ENCODE peak calls at places on chromosomes 6 and 20, in ten cellular contexts. M, C, K, R, X, Y, A, U, S and Z are unnamed samples.

GRCh38 chr6:106546322-106547052 is 82.8 kb downstream of the RTN4IP1 start:
- DNase-seq in R (no peak), X (no peak), M (no peak), S (no peak), K (no peak), C (no peak), U (no peak), Y (peak; percentile 36), A (no peak), Z (no peak)

GRCh38 chr20:29876911-29877285 is 1380.6 kb upstream of the DEFB115 start:
- DNase-seq in U (no peak), R (no peak), X (peak; percentile 46), C (no peak), M (no peak), S (no peak), A (no peak), K (no peak), Y (no peak), Z (no peak)

GRCh38 chr6:25959890-25960531 is 2.6 kb upstream of the TRIM38 start:
- DNase-seq in C (no peak), S (no peak), R (no peak), X (no peak), U (no peak), Y (no peak), A (no peak), M (no peak), K (no peak), Z (no peak)

GRCh38 chr6:148932731-148933130 is 185.9 kb downstream of the UST start:
- DNase-seq in Y (no peak), A (no peak), C (no peak), X (no peak), R (no peak), S (no peak), U (no peak), K (no peak), M (no peak), Z (no peak)

GRCh38 chr20:23143098-23143497 is 57.0 kb upstream of the CD93 start:
- DNase-seq in Y (peak; percentile 87), M (peak; percentile 56), A (peak; percentile 37), S (peak; percentile 54), X (peak; percentile 76), C (no peak), R (no peak), U (no peak), K (no peak), Z (peak; percentile 86)

GRCh38 chr6:151763303-151763702 is 44.2 kb upstream of the ESR1 start:
- DNase-seq in U (no peak), C (no peak), Y (no peak), S (no peak), K (no peak), R (no peak), M (peak; percentile 60), X (no peak), A (no peak), Z (no peak)

GRCh38 chr6:140372064-140372463 is 997.6 kb upstream of the CITED2 start:
- DNase-seq in M (no peak), S (no peak), R (no peak), K (no peak), C (no peak), Y (no peak), X (no peak), A (no peak), U (no peak), Z (no peak)

GRCh38 chr20:35511814-35512420 is 17.5 kb downstream of the C20orf173 start:
- DNase-seq in R (no peak), X (no peak), U (peak; percentile 16), Y (peak; percentile 34), C (peak; percentile 30), M (no peak), A (peak; percentile 39), S (peak; percentile 40), K (no peak), Z (no peak)

GRCh38 chr6:121851056-121851455 is 415.6 kb downstream of the GJA1 start:
- DNase-seq in R (no peak), S (no peak), U (peak; percentile 70), Y (no peak), X (no peak), A (peak; percentile 68), M (no peak), K (no peak), C (no peak), Z (no peak)

GRCh38 chr6:39884696-39885095 is 49.6 kb downstream of the MOCS1 start:
- DNase-seq in R (no peak), X (no peak), S (no peak), K (no peak), U (no peak), C (no peak), A (no peak), M (no peak), Y (no peak), Z (no peak)

DNA sequence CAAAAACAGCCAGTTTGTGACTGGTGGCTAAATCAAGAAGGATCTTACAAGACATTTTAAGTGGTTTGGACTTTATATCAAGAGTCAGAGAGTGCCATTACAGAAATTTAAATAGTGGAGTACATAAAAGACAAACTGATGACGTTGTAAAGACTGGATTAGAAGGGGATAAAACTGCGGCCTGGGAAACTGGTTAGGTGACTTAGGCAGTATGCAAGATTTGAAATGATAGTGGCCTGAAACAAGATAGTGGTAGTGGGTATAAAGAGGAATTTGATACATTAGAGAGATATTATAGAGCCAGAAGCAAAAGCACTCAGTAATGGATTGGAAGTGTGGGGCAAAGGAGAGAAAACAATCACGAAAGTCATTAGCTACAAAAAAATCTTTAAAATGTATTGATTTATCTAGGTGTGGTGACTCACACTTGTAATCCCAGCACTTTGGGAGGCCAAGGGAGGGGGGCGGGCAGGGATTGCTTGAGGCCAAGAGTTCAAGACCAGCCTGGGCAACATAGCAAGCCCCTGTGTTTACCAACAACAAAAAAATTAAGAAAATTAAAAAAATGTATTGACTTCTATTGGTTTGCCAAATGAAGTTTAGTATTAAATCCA is 1.6 kb upstream of the MYO6 start:
- DNase-seq in M (no peak), U (no peak), R (no peak), S (peak; percentile 55), Y (no peak), A (no peak), C (peak; percentile 53), K (no peak), X (no peak), Z (no peak)
- H3K4me1 ChIP-seq in M (peaks cover 2% of the 10 kb centered on the region), U (no peaks in the 10 kb centered on the region), R (peaks cover 5% of the 10 kb centered on the region), S (peaks cover 13% of the 10 kb centered on the region), Y (peaks cover 9% of the 10 kb centered on the region), A (peaks cover 6% of the 10 kb centered on the region), C (peaks cover 6% of the 10 kb centered on the region), K (peaks cover 37% of the 10 kb centered on the region), X (peaks cover 19% of the 10 kb centered on the region), Z (no peaks in the 10 kb centered on the region)

GRCh38 chr6:37669887-37670437 is 27.7 kb downstream of the MDGA1 start:
- DNase-seq in U (no peak), Y (no peak), R (no peak), A (no peak), K (no peak), C (no peak), X (no peak), S (no peak), M (no peak), Z (no peak)

GRCh38 chr6:37671061-37671460 is 26.6 kb downstream of the MDGA1 start:
- DNase-seq in Y (no peak), S (no peak), U (no peak), C (no peak), K (no peak), M (no peak), A (no peak), X (no peak), R (no peak), Z (no peak)

GRCh38 chr6:37667050-37667814 is 30.5 kb downstream of the MDGA1 start:
- DNase-seq in C (no peak), R (no peak), K (no peak), Y (no peak), U (no peak), S (no peak), X (no peak), M (no peak), A (no peak), Z (no peak)

GRCh38 chr6:37669306-37669705 is 28.4 kb downstream of the MDGA1 start:
- DNase-seq in C (no peak), S (no peak), Y (no peak), M (no peak), A (no peak), X (no peak), U (no peak), K (no peak), R (no peak), Z (no peak)

GRCh38 chr6:37668251-37668650 is 29.4 kb downstream of the MDGA1 start:
- DNase-seq in K (no peak), S (no peak), X (no peak), M (no peak), R (no peak), Y (peak; percentile 22), A (no peak), U (no peak), C (no peak), Z (no peak)
- H3K4me1 ChIP-seq in K (peaks cover 6% of the 10 kb centered on the region), S (peaks cover 11% of the 10 kb centered on the region), X (no peaks in the 10 kb centered on the region), M (no peaks in the 10 kb centered on the region), R (no peaks in the 10 kb centered on the region), Y (peaks cover 34% of the 10 kb centered on the region), A (peaks cover 36% of the 10 kb centered on the region), U (peaks cover 5% of the 10 kb centered on the region), C (no peaks in the 10 kb centered on the region), Z (no peaks in the 10 kb centered on the region)

GRCh38 chr6:95413789-95414188 is 163.5 kb upstream of the MANEA start:
- DNase-seq in C (no peak), U (no peak), S (no peak), A (no peak), R (no peak), K (no peak), Y (no peak), X (no peak), M (no peak), Z (no peak)
- H3K4me1 ChIP-seq in C (no peaks in the 10 kb centered on the region), U (no peaks in the 10 kb centered on the region), S (no peaks in the 10 kb centered on the region), A (no peaks in the 10 kb centered on the region), R (no peaks in the 10 kb centered on the region), K (no peaks in the 10 kb centered on the region), Y (no peaks in the 10 kb centered on the region), X (no peaks in the 10 kb centered on the region), M (no peaks in the 10 kb centered on the region), Z (no peaks in the 10 kb centered on the region)

GRCh38 chr6:34243131-34243771 is 5.6 kb downstream of the SMIM29 start:
- DNase-seq in S (no peak), C (no peak), A (no peak), K (no peak), X (peak; percentile 36), R (no peak), M (no peak), Y (no peak), U (no peak), Z (no peak)

GRCh38 chr6:34239893-34240292 is 3.2 kb downstream of the HMGA1 start:
- DNase-seq in U (no peak), X (no peak), A (no peak), K (no peak), Y (no peak), C (no peak), R (no peak), S (no peak), M (peak; percentile 3), Z (no peak)

GRCh38 chr6:34242252-34243130 is 5.8 kb downstream of the HMGA1 start:
- DNase-seq in K (no peak), A (no peak), Y (no peak), R (no peak), C (no peak), X (peak; percentile 40), S (no peak), M (no peak), U (no peak), Z (no peak)

GRCh38 chr6:34240329-34241248 is 3.9 kb downstream of the HMGA1 start:
- DNase-seq in U (no peak), S (no peak), R (no peak), M (peak; percentile 13), K (no peak), A (no peak), Y (no peak), X (peak; percentile 66), C (peak; percentile 22), Z (no peak)

GRCh38 chr6:34241351-34242215 is 4.9 kb downstream of the HMGA1 start:
- DNase-seq in Y (no peak), R (no peak), C (no peak), K (no peak), S (no peak), M (peak; percentile 14), X (peak; percentile 41), A (no peak), U (no peak), Z (no peak)
- H3K4me1 ChIP-seq in Y (peaks cover 81% of the 10 kb centered on the region), R (peaks cover 30% of the 10 kb centered on the region), C (no peaks in the 10 kb centered on the region), K (peaks cover 33% of the 10 kb centered on the region), S (peaks cover 33% of the 10 kb centered on the region), M (no peaks in the 10 kb centered on the region), X (peaks cover 40% of the 10 kb centered on the region), A (peaks cover 19% of the 10 kb centered on the region), U (peaks cover 14% of the 10 kb centered on the region), Z (peaks cover 23% of the 10 kb centered on the region)